ENCODE peak calls at places on chromosomes 12 and 14, in nine cellular contexts. C is transverse colon, U is suprapubic skin, P is prostate gland, X is stomach, Q is endothelial cell of umbilical vein, T is HepG2, B is HCT116, J is sigmoid colon. H is an unnamed sample.
A peak's percentile ranks its signal among the peaks of the same experiment; 100 is the strongest.

GRCh38 chr12:1662761-1663439 is 28.0 kb upstream of the ADIPOR2 start:
- DNase-seq in B (peak; percentile 87), X (peak; percentile 73), Q (no peak), C (peak; percentile 86), P (peak; percentile 38), J (peak; percentile 78), T (no peak), U (peak; percentile 71), H (no peak)

GRCh38 chr14:96592591-96593388 is 90.6 kb downstream of the PAPOLA start:
- DNase-seq in C (peak; percentile 50), T (peak; percentile 10), P (no peak), B (no peak), J (peak; percentile 59), Q (peak; percentile 34), X (peak; percentile 50), U (peak; percentile 58), H (no peak)

GRCh38 chr12:6942331-6942665 is 1.3 kb upstream of the RNU7-1 start:
- DNase-seq in P (no peak), T (no peak), X (no peak), U (no peak), Q (no peak), B (no peak), J (no peak), C (no peak), H (no peak)

GRCh38 chr12:105524961-105525360 is 194.5 kb downstream of the C12orf75 start:
- DNase-seq in U (no peak), P (no peak), T (no peak), Q (no peak), B (no peak), C (no peak), X (no peak), J (no peak), H (no peak)

GRCh38 chr12:2682301-2683282 is 112.2 kb upstream of the FKBP4 start:
- DNase-seq in X (no peak), U (no peak), P (no peak), B (peak; percentile 26), T (peak; percentile 59), Q (peak; percentile 30), C (peak; percentile 31), J (no peak), H (peak; percentile 64)

GRCh38 chr12:123384318-123384993 is 524 bp downstream of the KMT5A start:
- DNase-seq in C (no peak), Q (peak; percentile 36), B (no peak), U (no peak), P (no peak), J (peak; percentile 69), T (no peak), X (no peak), H (no peak)

GRCh38 chr12:87967871-87968270 is 61.3 kb downstream of the C12orf50 start:
- DNase-seq in X (no peak), B (no peak), P (no peak), J (no peak), U (no peak), T (no peak), Q (no peak), C (no peak), H (no peak)

GRCh38 chr14:60963761-60964160 is 17.1 kb downstream of the TRMT5 start:
- DNase-seq in T (no peak), C (no peak), J (no peak), P (no peak), Q (peak; percentile 81), X (no peak), U (no peak), B (no peak), H (no peak)

GRCh38 chr12:45259732-45260480 is 44.0 kb downstream of the ANO6 start:
- DNase-seq in C (no peak), X (no peak), J (no peak), P (no peak), T (peak; percentile 91), Q (peak; percentile 68), U (no peak), B (no peak), H (no peak)

GRCh38 chr14:23183076-23183475 is 384 bp downstream of the SLC7A8 start:
- DNase-seq in Q (peak; percentile 19), P (no peak), U (no peak), B (no peak), X (no peak), T (no peak), C (no peak), J (no peak), H (no peak)
- H3K27ac ChIP-seq in Q (no peak overlapping the region), P (peak overlapping the region; percentile 84), U (no peak overlapping the region), B (no peak overlapping the region), X (peak overlapping the region; percentile 67), T (no peak overlapping the region), C (peak overlapping the region; percentile 43), J (no peak overlapping the region), H (peak overlapping the region; percentile 85)

GRCh38 chr14:94101748-94102147 is 8.8 kb upstream of the IFI27 start:
- DNase-seq in T (no peak), J (no peak), U (no peak), P (no peak), Q (no peak), X (no peak), B (no peak), C (no peak), H (no peak)

GRCh38 chr14:94103554-94104165 is 6.9 kb upstream of the IFI27 start:
- DNase-seq in Q (no peak), U (peak; percentile 46), X (no peak), P (no peak), J (no peak), C (no peak), T (no peak), B (no peak), H (no peak)

GRCh38 chr14:94100847-94101246 is 9.7 kb upstream of the IFI27 start:
- DNase-seq in J (no peak), Q (no peak), U (no peak), T (no peak), B (no peak), P (no peak), X (no peak), C (no peak), H (no peak)

GRCh38 chr14:94104731-94105130 is 5.8 kb upstream of the IFI27 start:
- DNase-seq in U (no peak), P (no peak), X (no peak), T (no peak), C (no peak), Q (no peak), J (no peak), B (no peak), H (no peak)

DNA sequence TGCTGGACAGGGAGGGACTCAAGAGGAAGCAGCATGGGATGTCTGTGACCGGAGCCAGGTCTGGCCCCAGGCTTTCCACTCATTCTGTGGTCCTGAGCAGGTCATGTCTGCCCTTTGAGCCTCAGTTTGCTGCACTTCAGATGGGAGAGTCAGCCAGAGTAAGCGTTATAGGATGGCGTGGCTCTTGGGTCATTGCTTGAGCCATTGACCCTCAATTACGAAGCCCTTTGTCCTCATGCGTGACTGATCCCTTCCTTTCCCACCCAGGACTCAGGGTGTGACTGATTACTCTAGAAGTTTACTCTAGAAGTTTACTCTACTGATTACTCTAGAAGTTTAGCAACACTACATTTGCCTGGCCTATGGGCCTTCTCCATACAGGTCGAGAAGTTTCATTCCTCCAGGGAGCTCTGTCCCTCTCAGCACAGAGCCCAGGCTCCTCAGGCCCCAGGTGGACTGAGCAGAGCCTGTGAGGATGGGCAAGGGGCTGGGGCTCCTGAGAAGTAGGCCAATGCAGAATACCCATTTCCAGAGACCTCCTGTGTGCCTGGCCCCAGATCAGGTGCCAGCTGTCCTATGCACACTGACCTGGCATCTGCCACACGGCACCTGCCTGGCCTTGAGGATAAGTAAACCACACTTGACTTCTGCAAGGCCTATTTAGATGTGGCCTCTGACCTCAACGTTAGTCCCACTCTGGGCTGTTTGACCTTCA is 7.6 kb upstream of the IFI27 start:
- DNase-seq in U (no peak), Q (no peak), P (no peak), T (no peak), X (peak; percentile 47), C (peak; percentile 58), B (no peak), J (no peak), H (no peak)
- TF ChIP-seq POLR2A in U (no peak), Q (no peak), P (no peak), T (no peak), X (no peak), C (peak; percentile 25), B (no peak), J (no peak), H (no peak)

GRCh38 chr12:130879781-130880389 is 8.0 kb downstream of the RAN start:
- DNase-seq in X (no peak), B (no peak), C (no peak), J (peak; percentile 47), T (no peak), U (no peak), Q (no peak), P (no peak), H (no peak)
- TF ChIP-seq POLR2AphosphoS5 in X (no peak), B (no peak), C (no peak), J (no peak), T (no peak), U (no peak), Q (no peak), P (no peak), H (no peak)

GRCh38 chr14:94173885-94174621 is at the start of gene PPP4R4:
- DNase-seq in C (peak; percentile 83), B (peak; percentile 70), U (peak; percentile 92), P (peak; percentile 76), T (peak; percentile 89), Q (peak; percentile 64), J (peak; percentile 90), X (peak; percentile 86), H (no peak)

GRCh38 chr14:94172545-94172944 is 1.6 kb upstream of the PPP4R4 start:
- DNase-seq in T (no peak), C (no peak), P (no peak), X (no peak), Q (no peak), B (no peak), J (no peak), U (no peak), H (no peak)

GRCh38 chr14:94175403-94176146 is 1.5 kb downstream of the PPP4R4 start:
- DNase-seq in C (no peak), P (no peak), J (no peak), Q (no peak), X (no peak), T (no peak), U (no peak), B (no peak), H (no peak)

GRCh38 chr14:94174622-94175402 is 690 bp downstream of the PPP4R4 start:
- DNase-seq in B (no peak), J (peak; percentile 66), P (no peak), C (no peak), Q (no peak), T (no peak), U (peak; percentile 68), X (no peak), H (no peak)

DNA sequence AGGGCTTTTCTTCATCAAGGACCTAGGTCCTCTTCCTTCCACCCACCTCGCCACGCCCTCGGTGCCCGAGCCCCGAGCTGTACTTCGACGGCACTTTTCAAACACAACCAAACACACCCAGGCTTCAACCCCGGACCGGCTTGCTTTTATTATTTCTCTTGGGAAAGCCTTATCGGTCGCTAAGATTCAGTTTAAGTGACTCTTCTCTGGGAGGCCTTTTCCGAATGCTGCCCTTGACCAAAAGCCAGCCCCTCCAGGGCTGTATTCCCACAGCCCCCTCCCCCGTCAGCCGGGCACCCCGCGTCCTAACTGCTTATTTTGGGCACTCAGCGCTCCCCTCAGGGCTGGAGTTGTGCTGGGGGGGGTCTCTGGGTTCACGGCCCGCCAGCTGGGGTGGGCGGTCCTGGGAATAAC is 644 bp upstream of the PPP4R4 start:
- DNase-seq in C (peak; percentile 11), J (no peak), Q (no peak), U (no peak), B (no peak), X (no peak), P (peak; percentile 9), T (no peak), H (no peak)
- H3K27ac ChIP-seq in C (peak overlapping the region; percentile 55), J (peak overlapping the region; percentile 27), Q (no peak overlapping the region), U (peak overlapping the region; percentile 41), B (no peak overlapping the region), X (peak overlapping the region; percentile 34), P (peak overlapping the region; percentile 15), T (peak overlapping the region; percentile 54), H (peak overlapping the region; percentile 85)

GRCh38 chr14:98598576-98598975 is 673.4 kb downstream of the BCL11B start:
- DNase-seq in J (no peak), X (no peak), C (no peak), U (no peak), P (no peak), B (no peak), Q (no peak), T (no peak), H (no peak)
- TF ChIP-seq POLR2A in J (no peak), X (no peak), C (no peak), U (no peak), P (no peak), B (no peak), Q (no peak), T (no peak), H (no peak)